ENCODE peak calls at places on chromosomes 1 and 21, in five cellular contexts. R is uterus, C is psoas muscle, X is NT2/D1, W is Karpas-422. Q is an unnamed sample.

GRCh38 chr1:66313446-66313845 is 220.5 kb upstream of the SGIP1 start:
- DNase-seq in R (no peak), C (no peak), X (no peak), W (no peak), Q (no peak)

GRCh38 chr1:53077599-53077965 is 15.6 kb downstream of the PODN start:
- DNase-seq in R (no peak), C (peak; percentile 27), X (no peak), W (no peak), Q (no peak)

GRCh38 chr1:173149887-173150286 is 57.2 kb downstream of the TNFSF4 start:
- DNase-seq in R (no peak), C (no peak), X (no peak), W (no peak), Q (no peak)

GRCh38 chr1:102970496-102971078 is 137.7 kb downstream of the COL11A1 start:
- DNase-seq in R (no peak), C (no peak), X (peak; percentile 69), W (peak; percentile 85), Q (no peak)

GRCh38 chr1:46002751-46003150 is 129.7 kb downstream of the PIK3R3 start:
- DNase-seq in R (no peak), C (no peak), X (no peak), W (no peak), Q (no peak)

GRCh38 chr1:8076171-8076570 is 50.1 kb upstream of the ERRFI1 start:
- DNase-seq in R (no peak), C (no peak), X (no peak), W (no peak), Q (no peak)

GRCh38 chr1:109396971-109397370 is 747 bp downstream of the SORT1 start:
- DNase-seq in R (peak; percentile 24), C (no peak), X (no peak), W (no peak), Q (no peak)

GRCh38 chr1:37680933-37681332 is 11.4 kb upstream of the CDCA8 start:
- DNase-seq in R (no peak), C (no peak), X (no peak), W (no peak), Q (no peak)

GRCh38 chr1:229225331-229225782 is 45.6 kb upstream of the RAB4A start:
- DNase-seq in R (no peak), C (no peak), X (no peak), W (no peak), Q (no peak)

GRCh38 chr1:41501581-41501980 is 17.1 kb upstream of the EDN2 start:
- DNase-seq in R (no peak), C (peak; percentile 95), X (no peak), W (no peak), Q (no peak)

GRCh38 chr1:145963218-145964019 is 956 bp downstream of the ANKRD34A start:
- DNase-seq in R (no peak), C (no peak), X (no peak), W (peak; percentile 70), Q (no peak)

GRCh38 chr21:46000731-46001641 is 19.4 kb downstream of the COL6A1 start:
- DNase-seq in R (peak; percentile 34), C (peak; percentile 57), X (no peak), W (no peak), Q (peak; percentile 28)

GRCh38 chr21:25733859-25734653 is 648 bp downstream of the ATP5PF start:
- DNase-seq in R (no peak), C (no peak), X (no peak), W (peak; percentile 62), Q (no peak)

GRCh38 chr1:66563094-66563800 is 29.3 kb downstream of the SGIP1 start:
- DNase-seq in R (peak; percentile 65), C (no peak), X (peak; percentile 47), W (no peak), Q (no peak)

DNA sequence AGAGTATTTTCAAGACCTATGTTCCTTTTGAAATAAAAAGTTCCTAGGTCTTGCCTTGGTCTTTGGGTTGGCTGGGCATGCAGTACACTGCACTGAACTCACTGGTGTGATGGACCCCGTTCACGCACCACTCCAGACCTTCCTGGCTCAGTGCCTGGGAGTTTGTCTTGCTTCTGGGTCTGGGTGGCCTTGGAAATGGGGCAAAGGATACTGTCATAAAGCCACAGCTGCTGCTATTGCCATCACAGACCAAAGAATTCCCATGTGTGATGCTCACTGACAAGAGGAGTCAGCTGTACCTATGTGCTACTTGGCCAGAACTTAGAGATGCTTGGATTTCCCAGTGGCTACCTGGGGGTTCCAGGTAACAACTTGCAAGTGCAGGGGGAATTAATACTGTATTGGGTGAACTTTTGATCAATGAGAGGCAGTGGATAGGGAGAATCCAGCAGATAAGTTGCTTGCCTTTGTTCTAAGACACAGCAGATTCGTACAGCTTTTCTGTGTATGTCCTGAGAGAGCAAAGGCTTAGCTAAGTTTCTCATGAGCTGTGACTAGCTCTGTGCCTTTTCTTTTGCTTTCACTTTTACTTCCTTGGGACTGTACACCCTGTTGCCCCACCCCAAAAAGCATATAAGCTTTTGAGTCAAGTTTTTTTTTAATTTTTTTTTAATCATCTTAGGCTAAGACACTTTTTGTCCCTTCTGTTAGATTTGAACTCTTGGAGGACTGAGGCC is 115.3 kb downstream of the RUNX1 start:
- DNase-seq in R (no peak), C (no peak), X (no peak), W (no peak), Q (no peak)
- H3K4me1 ChIP-seq in R (no peaks in the 10 kb centered on the region), C (peaks cover 4% of the 10 kb centered on the region), X (no peaks in the 10 kb centered on the region), W (no peaks in the 10 kb centered on the region), Q (no peaks in the 10 kb centered on the region)

GRCh38 chr1:33336580-33336979 is 15.7 kb upstream of the A3GALT2 start:
- DNase-seq in R (no peak), C (no peak), X (no peak), W (no peak), Q (no peak)
- H3K4me1 ChIP-seq in R (peaks cover 51% of the 10 kb centered on the region), C (peaks cover 100% of the 10 kb centered on the region), X (peaks cover 21% of the 10 kb centered on the region), W (no peaks in the 10 kb centered on the region), Q (peaks cover 44% of the 10 kb centered on the region)

GRCh38 chr1:165851034-165851658 is 23.7 kb downstream of the UCK2 start:
- DNase-seq in R (no peak), C (no peak), X (no peak), W (no peak), Q (no peak)
- H3K4me1 ChIP-seq in R (no peaks in the 10 kb centered on the region), C (peaks cover 48% of the 10 kb centered on the region), X (peaks cover 9% of the 10 kb centered on the region), W (peaks cover 55% of the 10 kb centered on the region), Q (peaks cover 4% of the 10 kb centered on the region)

GRCh38 chr1:54290443-54291184 is 90.6 kb downstream of the MRPL37 start:
- DNase-seq in R (no peak), C (no peak), X (no peak), W (no peak), Q (no peak)
- H3K4me1 ChIP-seq in R (peaks cover 47% of the 10 kb centered on the region), C (peaks cover 76% of the 10 kb centered on the region), X (peaks cover 53% of the 10 kb centered on the region), W (no peaks in the 10 kb centered on the region), Q (peaks cover 24% of the 10 kb centered on the region)

DNA sequence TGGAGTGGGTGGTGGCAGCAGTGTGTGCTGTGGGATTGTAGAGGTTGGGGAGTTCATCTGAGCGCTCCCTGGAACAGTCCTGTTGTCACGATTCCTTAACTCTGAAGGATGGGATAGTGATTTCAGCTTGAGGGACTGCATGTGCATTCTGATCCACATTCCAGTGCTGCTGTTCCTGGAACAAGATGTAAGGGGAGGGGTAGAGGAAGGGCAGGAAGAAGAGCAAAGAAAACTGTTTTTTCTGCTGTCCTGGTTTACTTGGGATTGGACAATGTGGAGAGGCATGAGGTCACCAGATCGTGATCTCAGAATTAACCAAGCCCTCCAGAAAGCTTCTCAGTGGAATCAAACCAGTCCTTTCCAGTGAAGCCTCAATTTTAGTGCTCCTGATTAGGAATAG is 64.0 kb downstream of the UCK2 start:
- DNase-seq in R (no peak), C (no peak), X (no peak), W (no peak), Q (no peak)
- H3K4me1 ChIP-seq in R (no peaks in the 10 kb centered on the region), C (peaks cover 9% of the 10 kb centered on the region), X (no peaks in the 10 kb centered on the region), W (peaks cover under 1% of the 10 kb centered on the region), Q (peaks cover 3% of the 10 kb centered on the region)

GRCh38 chr1:42692941-42693340 is 10.7 kb downstream of the YBX1 start:
- DNase-seq in R (no peak), C (no peak), X (no peak), W (no peak), Q (no peak)

GRCh38 chr1:42690477-42691156 is 8.4 kb downstream of the YBX1 start:
- DNase-seq in R (no peak), C (no peak), X (no peak), W (no peak), Q (no peak)

GRCh38 chr1:42691157-42691498 is 8.9 kb downstream of the YBX1 start:
- DNase-seq in R (no peak), C (no peak), X (no peak), W (no peak), Q (no peak)

GRCh38 chr1:42692461-42692860 is 10.2 kb downstream of the YBX1 start:
- DNase-seq in R (no peak), C (no peak), X (no peak), W (no peak), Q (no peak)

GRCh38 chr1:42689912-42690311 is 7.7 kb downstream of the YBX1 start:
- DNase-seq in R (no peak), C (no peak), X (no peak), W (no peak), Q (no peak)
- H3K4me1 ChIP-seq in R (peaks cover 3% of the 10 kb centered on the region), C (peaks cover 89% of the 10 kb centered on the region), X (no peaks in the 10 kb centered on the region), W (peaks cover 56% of the 10 kb centered on the region), Q (peaks cover 72% of the 10 kb centered on the region)

GRCh38 chr1:113551728-113552127 is 161.4 kb downstream of the MAGI3 start:
- DNase-seq in R (no peak), C (no peak), X (no peak), W (no peak), Q (no peak)

GRCh38 chr1:113557176-113557575 is 166.9 kb downstream of the MAGI3 start:
- DNase-seq in R (no peak), C (no peak), X (no peak), W (no peak), Q (no peak)

GRCh38 chr1:113552244-113552643 is 161.9 kb downstream of the MAGI3 start:
- DNase-seq in R (no peak), C (no peak), X (no peak), W (no peak), Q (no peak)
- H3K4me1 ChIP-seq in R (no peaks in the 10 kb centered on the region), C (no peaks in the 10 kb centered on the region), X (no peaks in the 10 kb centered on the region), W (no peaks in the 10 kb centered on the region), Q (no peaks in the 10 kb centered on the region)

DNA sequence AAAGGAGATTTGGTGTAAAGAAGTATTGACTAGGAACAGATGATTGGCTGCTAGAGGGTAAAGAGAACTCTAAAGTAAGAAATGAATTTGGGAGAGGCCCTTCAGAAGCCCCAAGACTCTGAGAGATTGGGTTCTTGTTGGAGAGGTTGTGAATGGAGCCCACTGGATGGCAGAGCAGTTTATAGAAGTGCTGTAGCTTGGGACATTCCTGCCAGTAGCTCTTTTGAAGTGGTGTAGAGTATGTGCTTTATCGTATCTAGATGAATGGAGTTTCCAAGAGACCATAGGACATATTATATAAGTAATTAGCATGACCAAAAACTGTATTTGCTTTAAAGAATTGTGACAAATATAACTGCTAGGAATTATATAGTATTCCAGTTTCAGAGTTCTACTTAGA is 21.3 kb downstream of the USP25 start:
- DNase-seq in R (no peak), C (no peak), X (no peak), W (no peak), Q (no peak)
- H3K4me1 ChIP-seq in R (no peaks in the 10 kb centered on the region), C (peaks cover 76% of the 10 kb centered on the region), X (no peaks in the 10 kb centered on the region), W (no peaks in the 10 kb centered on the region), Q (peaks cover 20% of the 10 kb centered on the region)

GRCh38 chr1:27481994-27482620 is 7.9 kb downstream of the WASF2 start:
- DNase-seq in R (no peak), C (no peak), X (no peak), W (peak; percentile 53), Q (no peak)
- H3K4me1 ChIP-seq in R (peaks cover 9% of the 10 kb centered on the region), C (peaks cover 53% of the 10 kb centered on the region), X (no peaks in the 10 kb centered on the region), W (peaks cover 38% of the 10 kb centered on the region), Q (peaks cover 8% of the 10 kb centered on the region)

Q was measured in pancreas.